ENCODE peak calls at places on chromosomes 5 and 9, in five cellular contexts. A is brain microvascular endothelial cell, W is iPS DF 6.9, O is glutamatergic neuron, B is T-helper 9 cell. Q is an unnamed sample.

GRCh38 chr5:176748967-176749935 is 61.1 kb upstream of the UNC5A start:
- DNase-seq in A (no peak), W (no peak), O (no peak), B (no peak), Q (no peak)

GRCh38 chr5:1781726-1782384 is 17.8 kb downstream of the MRPL36 start:
- DNase-seq in A (no peak), W (no peak), O (no peak), B (no peak), Q (no peak)

GRCh38 chr5:21880164-21880563 is 973.0 kb downstream of the CDH12 start:
- DNase-seq in A (no peak), W (no peak), O (no peak), B (no peak), Q (no peak)

GRCh38 chr5:77129386-77129785 is 42.3 kb upstream of the ZBED3 start:
- DNase-seq in A (peak), W (peak), O (peak), B (no peak), Q (no peak)

GRCh38 chr5:1831677-1832313 is 30.6 kb downstream of the NDUFS6 start:
- DNase-seq in A (no peak), W (no peak), O (no peak), B (no peak), Q (no peak)

GRCh38 chr9:36823466-36823865 is 210.6 kb downstream of the PAX5 start:
- DNase-seq in A (no peak), W (no peak), O (no peak), B (no peak), Q (no peak)

GRCh38 chr9:93580654-93581380 is 4.4 kb downstream of the PHF2 start:
- DNase-seq in A (no peak), W (no peak), O (no peak), B (no peak), Q (no peak)

GRCh38 chr9:93001036-93001435 is 53.7 kb downstream of the FGD3 start:
- DNase-seq in A (no peak), W (no peak), O (no peak), B (no peak), Q (no peak)

GRCh38 chr9:88890546-88890945 is 100.7 kb upstream of the S1PR3 start:
- DNase-seq in A (no peak), W (no peak), O (no peak), B (no peak), Q (no peak)

GRCh38 chr5:102649731-102650130 is 105.4 kb upstream of the PAM start:
- DNase-seq in A (no peak), W (no peak), O (no peak), B (no peak), Q (no peak)

GRCh38 chr5:2020730-2021129 is 138.0 kb upstream of the IRX4 start:
- DNase-seq in A (no peak), W (no peak), O (no peak), B (no peak), Q (no peak)

GRCh38 chr9:93451762-93452709 is 551 bp downstream of the FAM120A start:
- DNase-seq in A (peak), W (no peak), O (peak), B (peak), Q (no peak)

GRCh38 chr5:113487411-113487778 is 858 bp downstream of the MCC start:
- DNase-seq in A (no peak), W (no peak), O (no peak), B (no peak), Q (no peak)

GRCh38 chr9:116149844-116150243 is 3.7 kb upstream of the PAPPA start:
- DNase-seq in A (no peak), W (no peak), O (peak), B (no peak), Q (no peak)